ENCODE peak calls at places on chromosomes 11 and 22, in six cellular contexts. O, L, H, N, V and R are unnamed samples.
A peak's percentile ranks its signal among the peaks of the same experiment; 100 is the strongest.

GRCh38 chr22:31951201-31952093 is 7.1 kb downstream of the YWHAH start:
- DNase-seq in N (no peak), O (no peak), H (no peak), V (no peak), L (no peak), R (no peak)

GRCh38 chr22:46377566-46378498 is 42.3 kb downstream of the TRMU start:
- DNase-seq in L (no peak), N (peak; percentile 83), O (no peak), V (peak; percentile 52), H (no peak), R (no peak)

GRCh38 chr11:128519353-128519752 is 68.0 kb downstream of the ETS1 start:
- DNase-seq in V (peak; percentile 23), L (no peak), H (no peak), O (peak; percentile 31), N (no peak), R (no peak)

GRCh38 chr22:30262917-30263741 is 3.5 kb downstream of the OSM start:
- DNase-seq in O (peak; percentile 53), N (peak; percentile 87), V (peak; percentile 68), H (peak; percentile 27), L (peak; percentile 83), R (peak; percentile 71)

GRCh38 chr11:3865388-3866193 is 10.1 kb downstream of the STIM1 start:
- DNase-seq in N (peak; percentile 73), L (no peak), O (peak; percentile 55), V (peak; percentile 80), H (no peak), R (peak; percentile 85)

GRCh38 chr22:46047841-46048595 is 71.1 kb upstream of the WNT7B start:
- DNase-seq in V (no peak), H (peak; percentile 32), L (peak; percentile 15), O (peak; percentile 17), N (no peak), R (no peak)

GRCh38 chr11:83140691-83141455 is 16.1 kb upstream of the PCF11 start:
- DNase-seq in V (no peak), L (no peak), H (no peak), O (no peak), N (no peak), R (no peak)

GRCh38 chr22:27918351-27919221 is 470 bp downstream of the PITPNB start:
- DNase-seq in O (peak; percentile 48), H (peak; percentile 37), V (peak; percentile 67), L (peak; percentile 67), N (peak; percentile 74), R (peak; percentile 32)

GRCh38 chr22:25774575-25775026 is 32.6 kb downstream of the MYO18B start:
- DNase-seq in H (peak; percentile 16), L (no peak), V (no peak), N (no peak), O (no peak), R (no peak)

GRCh38 chr11:93514712-93515111 is 28.5 kb downstream of the SMCO4 start:
- DNase-seq in N (no peak), O (no peak), V (no peak), L (no peak), H (no peak), R (no peak)

GRCh38 chr22:19385221-19385906 is 46.2 kb downstream of the HIRA start:
- DNase-seq in O (no peak), N (no peak), H (no peak), L (no peak), V (no peak), R (no peak)

GRCh38 chr11:66988238-66988637 is 13.1 kb downstream of the C11orf86 start:
- DNase-seq in N (no peak), L (no peak), V (no peak), O (no peak), H (no peak), R (no peak)

GRCh38 chr22:29463487-29464088 is 16.4 kb upstream of the NEFH start:
- DNase-seq in O (no peak), L (no peak), V (no peak), H (no peak), N (no peak), R (no peak)

GRCh38 chr22:17906978-17907730 is 117.2 kb downstream of the MICAL3 start:
- DNase-seq in N (no peak), H (no peak), L (no peak), O (no peak), V (no peak), R (no peak)

GRCh38 chr11:126332221-126332711 is 23.2 kb upstream of the ST3GAL4 start:
- DNase-seq in V (peak; percentile 92), L (no peak), N (peak; percentile 70), H (no peak), O (peak; percentile 97), R (peak; percentile 86)

GRCh38 chr11:6628526-6628925 is 9.3 kb upstream of the TPP1 start:
- DNase-seq in H (no peak), V (no peak), O (no peak), L (no peak), N (no peak), R (no peak)